ENCODE peak calls at places on chromosomes 5 and 9, in ten cellular contexts. One of them, this sample, is unnamed.

GRCh38 chr5:59617186-59617771 is 276.2 kb downstream of the PDE4D start:
- DNase-seq in naive B cell: no peak
- DNase-seq in endothelial cell: no peak
- DNase-seq in GM10248: no peak
- DNase-seq in stimulated activated CD8-positive, alpha-beta memory T cell treated with anti-CD3 and anti-CD28 coated beads, Interleukin-15, amount 100 ng/mL, for 24 hours: no peak
- DNase-seq in CD8-positive, alpha-beta memory T cell: no peak
- DNase-seq in HuH-7.5: no peak
- DNase-seq in posterior cingulate gyrus: no peak
- DNase-seq in T-helper 22 cell: no peak
- DNase-seq in cardiac septum: no peak
- DNase-seq in this sample: no peak

GRCh38 chr9:23789529-23790254 is 36.3 kb downstream of the ELAVL2 start:
- DNase-seq in naive B cell: no peak
- DNase-seq in endothelial cell: no peak
- DNase-seq in GM10248: no peak
- DNase-seq in stimulated activated CD8-positive, alpha-beta memory T cell treated with anti-CD3 and anti-CD28 coated beads, Interleukin-15, amount 100 ng/mL, for 24 hours: no peak
- DNase-seq in CD8-positive, alpha-beta memory T cell: no peak
- DNase-seq in HuH-7.5: no peak
- DNase-seq in posterior cingulate gyrus: no peak
- DNase-seq in T-helper 22 cell: no peak
- DNase-seq in cardiac septum: no peak
- DNase-seq in this sample: no peak

GRCh38 chr5:111478266-111478665 is 34.1 kb downstream of the STARD4 start:
- DNase-seq in naive B cell: no peak
- DNase-seq in endothelial cell: no peak
- DNase-seq in GM10248: no peak
- DNase-seq in stimulated activated CD8-positive, alpha-beta memory T cell treated with anti-CD3 and anti-CD28 coated beads, Interleukin-15, amount 100 ng/mL, for 24 hours: no peak
- DNase-seq in CD8-positive, alpha-beta memory T cell: no peak
- DNase-seq in HuH-7.5: no peak
- DNase-seq in posterior cingulate gyrus: no peak
- DNase-seq in T-helper 22 cell: no peak
- DNase-seq in cardiac septum: no peak
- DNase-seq in this sample: no peak

GRCh38 chr9:99400184-99400731 is 178.2 kb downstream of the SEC61B start:
- DNase-seq in naive B cell: no peak
- DNase-seq in endothelial cell: no peak
- DNase-seq in GM10248: no peak
- DNase-seq in stimulated activated CD8-positive, alpha-beta memory T cell treated with anti-CD3 and anti-CD28 coated beads, Interleukin-15, amount 100 ng/mL, for 24 hours: no peak
- DNase-seq in CD8-positive, alpha-beta memory T cell: no peak
- DNase-seq in HuH-7.5: no peak
- DNase-seq in posterior cingulate gyrus: no peak
- DNase-seq in T-helper 22 cell: no peak
- DNase-seq in cardiac septum: no peak
- DNase-seq in this sample: no peak

GRCh38 chr9:33719581-33720374 is 75.6 kb upstream of the PRSS3 start:
- DNase-seq in naive B cell: peak; percentile 8
- DNase-seq in endothelial cell: peak; percentile 50
- DNase-seq in GM10248: peak; percentile 35
- DNase-seq in stimulated activated CD8-positive, alpha-beta memory T cell treated with anti-CD3 and anti-CD28 coated beads, Interleukin-15, amount 100 ng/mL, for 24 hours: no peak
- DNase-seq in CD8-positive, alpha-beta memory T cell: peak; percentile 51
- DNase-seq in HuH-7.5: peak; percentile 4
- DNase-seq in posterior cingulate gyrus: no peak
- DNase-seq in T-helper 22 cell: no peak
- DNase-seq in cardiac septum: no peak
- DNase-seq in this sample: peak; percentile 16

GRCh38 chr9:120603010-120603409 is 23.0 kb upstream of the CDK5RAP2 start:
- DNase-seq in naive B cell: no peak
- DNase-seq in endothelial cell: no peak
- DNase-seq in GM10248: no peak
- DNase-seq in stimulated activated CD8-positive, alpha-beta memory T cell treated with anti-CD3 and anti-CD28 coated beads, Interleukin-15, amount 100 ng/mL, for 24 hours: no peak
- DNase-seq in CD8-positive, alpha-beta memory T cell: no peak
- DNase-seq in HuH-7.5: no peak
- DNase-seq in posterior cingulate gyrus: no peak
- DNase-seq in T-helper 22 cell: no peak
- DNase-seq in cardiac septum: no peak
- DNase-seq in this sample: no peak

GRCh38 chr5:164277720-164278119 is 772.3 kb downstream of the MAT2B start:
- DNase-seq in naive B cell: no peak
- DNase-seq in endothelial cell: no peak
- DNase-seq in GM10248: no peak
- DNase-seq in stimulated activated CD8-positive, alpha-beta memory T cell treated with anti-CD3 and anti-CD28 coated beads, Interleukin-15, amount 100 ng/mL, for 24 hours: no peak
- DNase-seq in CD8-positive, alpha-beta memory T cell: no peak
- DNase-seq in HuH-7.5: no peak
- DNase-seq in posterior cingulate gyrus: no peak
- DNase-seq in T-helper 22 cell: no peak
- DNase-seq in cardiac septum: no peak
- DNase-seq in this sample: no peak

GRCh38 chr5:161306354-161306990 is 240.1 kb downstream of the GABRB2 start:
- DNase-seq in naive B cell: no peak
- DNase-seq in endothelial cell: no peak
- DNase-seq in GM10248: no peak
- DNase-seq in stimulated activated CD8-positive, alpha-beta memory T cell treated with anti-CD3 and anti-CD28 coated beads, Interleukin-15, amount 100 ng/mL, for 24 hours: no peak
- DNase-seq in CD8-positive, alpha-beta memory T cell: no peak
- DNase-seq in HuH-7.5: no peak
- DNase-seq in posterior cingulate gyrus: no peak
- DNase-seq in T-helper 22 cell: no peak
- DNase-seq in cardiac septum: no peak
- DNase-seq in this sample: no peak

GRCh38 chr5:123937230-123937629 is 425.3 kb downstream of the CSNK1G3 start:
- DNase-seq in naive B cell: peak; percentile 24
- DNase-seq in endothelial cell: peak; percentile 32
- DNase-seq in GM10248: no peak
- DNase-seq in stimulated activated CD8-positive, alpha-beta memory T cell treated with anti-CD3 and anti-CD28 coated beads, Interleukin-15, amount 100 ng/mL, for 24 hours: no peak
- DNase-seq in CD8-positive, alpha-beta memory T cell: no peak
- DNase-seq in HuH-7.5: no peak
- DNase-seq in posterior cingulate gyrus: no peak
- DNase-seq in T-helper 22 cell: no peak
- DNase-seq in cardiac septum: no peak
- DNase-seq in this sample: peak; percentile 65

GRCh38 chr5:72480836-72481235 is 26.4 kb downstream of the ZNF366 start:
- DNase-seq in naive B cell: no peak
- DNase-seq in endothelial cell: no peak
- DNase-seq in GM10248: no peak
- DNase-seq in stimulated activated CD8-positive, alpha-beta memory T cell treated with anti-CD3 and anti-CD28 coated beads, Interleukin-15, amount 100 ng/mL, for 24 hours: no peak
- DNase-seq in CD8-positive, alpha-beta memory T cell: no peak
- DNase-seq in HuH-7.5: no peak
- DNase-seq in posterior cingulate gyrus: no peak
- DNase-seq in T-helper 22 cell: no peak
- DNase-seq in cardiac septum: no peak
- DNase-seq in this sample: no peak

GRCh38 chr9:711761-712523 is 129.6 kb upstream of the DMRT1 start:
- DNase-seq in naive B cell: no peak
- DNase-seq in endothelial cell: no peak
- DNase-seq in GM10248: no peak
- DNase-seq in stimulated activated CD8-positive, alpha-beta memory T cell treated with anti-CD3 and anti-CD28 coated beads, Interleukin-15, amount 100 ng/mL, for 24 hours: no peak
- DNase-seq in CD8-positive, alpha-beta memory T cell: no peak
- DNase-seq in HuH-7.5: no peak
- DNase-seq in posterior cingulate gyrus: no peak
- DNase-seq in T-helper 22 cell: no peak
- DNase-seq in cardiac septum: no peak
- DNase-seq in this sample: no peak

GRCh38 chr5:43514816-43515677 is at the start of gene C5orf34:
- DNase-seq in naive B cell: peak; percentile 87
- DNase-seq in endothelial cell: peak; percentile 99
- DNase-seq in GM10248: peak; percentile 96
- DNase-seq in stimulated activated CD8-positive, alpha-beta memory T cell treated with anti-CD3 and anti-CD28 coated beads, Interleukin-15, amount 100 ng/mL, for 24 hours: peak; percentile 95
- DNase-seq in CD8-positive, alpha-beta memory T cell: peak; percentile 94
- DNase-seq in HuH-7.5: peak; percentile 99
- DNase-seq in posterior cingulate gyrus: peak; percentile 97
- DNase-seq in T-helper 22 cell: peak; percentile 88
- DNase-seq in cardiac septum: peak; percentile 98
- DNase-seq in this sample: peak; percentile 93

GRCh38 chr5:116564322-116564721 is 10.3 kb downstream of the SEMA6A start:
- DNase-seq in naive B cell: no peak
- DNase-seq in endothelial cell: no peak
- DNase-seq in GM10248: no peak
- DNase-seq in stimulated activated CD8-positive, alpha-beta memory T cell treated with anti-CD3 and anti-CD28 coated beads, Interleukin-15, amount 100 ng/mL, for 24 hours: no peak
- DNase-seq in CD8-positive, alpha-beta memory T cell: no peak
- DNase-seq in HuH-7.5: no peak
- DNase-seq in posterior cingulate gyrus: no peak
- DNase-seq in T-helper 22 cell: no peak
- DNase-seq in cardiac septum: no peak
- DNase-seq in this sample: no peak

This sample was measured in HepG2.